ENCODE peak calls at places on chromosomes 11 and 22, in four cellular contexts. P is HepG2, M is GM12878, X is K562. D is an unnamed sample.

GRCh38 chr11:117979481-117980211 is 6.5 kb upstream of the IL10RA start:
- DNase-seq in P (no peak), X (no peak), M (peak; percentile 82), D (peak; percentile 22)

GRCh38 chr11:122002926-122003325 is 113.1 kb downstream of the BLID start:
- DNase-seq in P (no peak), X (no peak), M (no peak), D (no peak)

GRCh38 chr11:107018274-107018901 is at the start of gene GUCY1A2:
- DNase-seq in P (no peak), M (no peak), X (no peak), D (peak; percentile 59)

GRCh38 chr22:20315337-20316216 is 4.3 kb downstream of the DGCR6L start:
- DNase-seq in M (no peak), P (no peak), X (peak; percentile 5), D (peak; percentile 39)

GRCh38 chr11:67315325-67315909 is 12.1 kb downstream of the SSH3 start:
- DNase-seq in P (no peak), X (no peak), M (no peak), D (no peak)

GRCh38 chr22:18044548-18045271 is 20.3 kb upstream of the MICAL3 start:
- DNase-seq in M (no peak), X (no peak), P (peak; percentile 94), D (no peak)

GRCh38 chr11:60280412-60280811 is at the start of gene MS4A4A:
- DNase-seq in M (no peak), X (no peak), P (no peak), D (no peak)

GRCh38 chr11:27718346-27718852 is 18.1 kb upstream of the BDNF start:
- DNase-seq in X (no peak), P (no peak), M (no peak), D (peak; percentile 71)

GRCh38 chr11:120517390-120518315 is 6.1 kb downstream of the GRIK4 start:
- DNase-seq in M (no peak), P (no peak), X (no peak), D (no peak)

GRCh38 chr11:116207349-116207748 is 565.4 kb downstream of the BUD13 start:
- DNase-seq in P (no peak), M (no peak), X (no peak), D (no peak)

GRCh38 chr11:9574556-9574805 is 1.0 kb downstream of the WEE1 start:
- DNase-seq in X (peak; percentile 33), P (no peak), M (no peak), D (no peak)

GRCh38 chr22:40703731-40704130 is 24.4 kb downstream of the MCHR1 start:
- DNase-seq in X (no peak), M (no peak), P (no peak), D (no peak)

GRCh38 chr11:10351768-10352641 is 47.1 kb downstream of the ADM start:
- DNase-seq in P (peak; percentile 89), X (no peak), M (no peak), D (peak; percentile 98)

GRCh38 chr11:19437760-19438159 is 197.0 kb upstream of the E2F8 start:
- DNase-seq in P (no peak), M (no peak), X (no peak), D (no peak)

GRCh38 chr22:19085233-19086043 is 36.8 kb downstream of the DGCR2 start:
- DNase-seq in M (peak; percentile 43), P (peak; percentile 26), X (peak; percentile 71), D (no peak)

GRCh38 chr11:48900131-48900800 is 83.4 kb downstream of the TRIM51G start:
- DNase-seq in P (no peak), X (peak; percentile 1), M (no peak), D (no peak)

GRCh38 chr11:46341454-46341853 is 5.8 kb upstream of the DGKZ start:
- DNase-seq in P (no peak), X (no peak), M (no peak), D (no peak)
- TF ChIP-seq SRF in P (no peak), X (no peak), M (no peak), D (no peak)

DNA sequence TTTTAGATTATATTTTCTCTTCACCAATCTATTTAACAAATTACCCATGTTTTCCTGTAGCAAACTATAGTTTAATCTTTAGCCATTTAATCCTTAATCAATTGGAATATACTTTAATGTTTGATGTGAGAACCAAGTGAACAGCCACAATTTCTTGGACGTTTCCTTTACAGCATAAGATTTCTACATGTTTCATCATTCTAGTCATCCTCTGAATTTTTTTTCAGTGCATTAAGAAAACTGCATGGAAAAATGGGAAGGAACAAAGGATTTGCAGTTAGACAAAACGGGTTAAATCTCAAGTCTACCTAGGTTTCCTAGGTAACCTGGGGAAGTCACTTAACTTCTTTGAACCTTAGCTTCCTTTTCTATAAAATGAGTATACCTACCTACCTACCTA is 507.2 kb upstream of the CCDC90B start:
- DNase-seq in X (no peak), M (no peak), P (no peak), D (no peak)
- TF ChIP-seq CBX5 in X (no peak), M (no peak), P (no peak), D (no peak)

DNA sequence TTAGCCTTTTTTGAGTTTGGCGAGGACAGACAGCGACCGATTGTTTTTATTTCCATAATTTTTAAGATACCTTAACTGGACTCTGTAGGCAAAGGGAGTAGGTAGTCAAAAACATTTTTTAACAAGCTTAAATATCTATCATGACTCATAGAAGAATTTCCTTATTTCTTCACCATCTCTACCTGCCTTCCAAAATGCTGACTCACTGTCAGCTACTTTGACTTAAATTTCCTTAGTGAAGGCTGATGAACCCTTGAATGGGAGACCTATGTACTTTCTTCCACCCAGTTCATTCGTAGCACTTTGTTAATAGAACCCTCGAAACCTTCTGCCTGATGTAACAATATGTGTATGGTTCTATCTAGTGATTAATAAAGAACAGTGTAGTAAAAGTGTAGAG is 1.1 kb upstream of the MTMR2 start:
- DNase-seq in P (peak; percentile 31), X (peak; percentile 72), M (no peak), D (no peak)
- TF ChIP-seq SRF in P (no peak), X (no peak), M (no peak), D (no peak)

DNA sequence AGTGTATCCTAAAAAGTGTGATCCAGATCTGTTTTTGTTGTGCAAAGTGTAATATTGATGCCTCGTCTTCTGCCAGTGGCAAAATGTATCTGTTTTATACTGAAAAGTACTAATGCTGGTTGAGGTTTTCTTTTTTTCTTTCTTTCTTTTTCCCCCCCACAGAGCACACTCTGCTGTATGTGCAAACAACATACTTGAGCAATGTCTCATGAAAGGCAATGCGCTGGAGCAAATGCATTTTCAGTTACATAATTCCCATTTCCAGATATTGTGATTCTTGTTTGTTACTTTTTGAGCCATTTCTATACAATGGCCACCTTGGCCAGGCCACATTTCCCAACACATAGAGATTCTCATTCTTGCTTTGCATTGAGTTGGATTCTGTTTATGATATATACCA is 64.1 kb downstream of the SLC36A4 start:
- DNase-seq in M (no peak), X (no peak), P (no peak), D (no peak)
- TF ChIP-seq CBX5 in M (no peak), X (no peak), P (no peak), D (no peak)

GRCh38 chr22:47902646-47903180 is 1140.3 kb downstream of the TBC1D22A start:
- DNase-seq in X (no peak), P (no peak), M (no peak), D (no peak)

GRCh38 chr22:47898946-47899345 is 1136.5 kb downstream of the TBC1D22A start:
- DNase-seq in P (no peak), M (no peak), X (no peak), D (no peak)

GRCh38 chr22:47899894-47900293 is 1137.4 kb downstream of the TBC1D22A start:
- DNase-seq in M (no peak), X (no peak), P (no peak), D (no peak)

GRCh38 chr22:47901911-47902310 is 1139.5 kb downstream of the TBC1D22A start:
- DNase-seq in M (no peak), P (no peak), X (no peak), D (no peak)
- TF ChIP-seq SRF in M (no peak), P (no peak), X (no peak), D (no peak)

D was measured in H1.